ENCODE peak calls at places on chromosomes 13 and 19, in four cellular contexts. I, B, C and P are unnamed samples.
A peak's percentile ranks its signal among the peaks of the same experiment; 100 is the strongest.

GRCh38 chr19:8302357-8302691 is 5.8 kb downstream of the CD320 start:
- DNase-seq in B (no peak), I (no peak), C (no peak), P (no peak)

GRCh38 chr19:50358483-50359431 is 6.7 kb downstream of the NAPSA start:
- DNase-seq in I (peak; percentile 71), B (peak; percentile 27), C (peak; percentile 78), P (peak; percentile 84)

GRCh38 chr19:10855879-10856522 is 7.8 kb downstream of the C19orf38 start:
- DNase-seq in C (no peak), I (no peak), B (no peak), P (peak; percentile 43)

GRCh38 chr19:39444598-39445257 is 654 bp upstream of the SUPT5H start:
- DNase-seq in B (no peak), I (peak; percentile 89), C (no peak), P (no peak)

GRCh38 chr19:17466487-17466850 is 3.9 kb upstream of the SLC27A1 start:
- DNase-seq in C (no peak), I (no peak), B (no peak), P (no peak)

GRCh38 chr13:84574851-84575250 is 692.6 kb upstream of the SLITRK1 start:
- DNase-seq in C (no peak), I (no peak), B (no peak), P (no peak)

GRCh38 chr19:2607712-2608601 is 94.5 kb downstream of the GNG7 start:
- DNase-seq in B (no peak), C (peak; percentile 76), I (no peak), P (no peak)

GRCh38 chr13:110361365-110361911 is 54.4 kb downstream of the COL4A2 start:
- DNase-seq in C (no peak), I (no peak), B (no peak), P (peak; percentile 57)

GRCh38 chr19:30362156-30362754 is 9.9 kb upstream of the ZNF536 start:
- DNase-seq in C (no peak), B (no peak), I (no peak), P (no peak)

GRCh38 chr13:50690020-50690419 is 153.5 kb downstream of the DLEU7 start:
- DNase-seq in B (no peak), I (no peak), C (no peak), P (no peak)

GRCh38 chr13:39879286-39880035 is 224.0 kb downstream of the COG6 start:
- DNase-seq in B (no peak), I (no peak), C (no peak), P (no peak)

GRCh38 chr13:99057310-99057975 is 79.6 kb upstream of the DOCK9 start:
- DNase-seq in B (no peak), I (no peak), C (no peak), P (peak; percentile 64)

GRCh38 chr19:51490676-51491075 is 10.9 kb downstream of the SIGLEC12 start:
- DNase-seq in I (no peak), B (no peak), C (no peak), P (no peak)

GRCh38 chr13:66703597-66703996 is 526.5 kb downstream of the PCDH9 start:
- DNase-seq in I (no peak), C (no peak), B (no peak), P (no peak)

GRCh38 chr13:40502236-40502635 is 164.2 kb downstream of the FOXO1 start:
- DNase-seq in B (no peak), I (no peak), C (no peak), P (peak; percentile 32)

GRCh38 chr19:15379996-15380647 is 535 bp upstream of the AKAP8 start:
- DNase-seq in B (no peak), C (no peak), I (no peak), P (peak; percentile 87)

GRCh38 chr19:55620951-55621672 is 3.3 kb downstream of the ZNF784 start:
- DNase-seq in I (no peak), B (no peak), C (no peak), P (no peak)

GRCh38 chr19:53521373-53522202 is 16.4 kb upstream of the ZNF331 start:
- DNase-seq in B (no peak), I (no peak), C (no peak), P (no peak)

GRCh38 chr13:48231080-48231479 is 1.9 kb upstream of the ITM2B start:
- DNase-seq in B (no peak), C (no peak), I (no peak), P (no peak)

GRCh38 chr13:95492044-95492801 is 60.3 kb upstream of the CLDN10 start:
- DNase-seq in B (no peak), I (no peak), C (no peak), P (no peak)

GRCh38 chr19:1665565-1666047 is 13.2 kb upstream of the TCF3 start:
- DNase-seq in B (no peak), C (peak; percentile 58), I (no peak), P (no peak)

GRCh38 chr19:56217039-56217949 is 15.2 kb downstream of the ZSCAN5C start:
- DNase-seq in C (no peak), I (no peak), B (peak; percentile 3), P (peak; percentile 56)

GRCh38 chr13:29640665-29641064 is 45.2 kb upstream of the SLC7A1 start:
- DNase-seq in B (no peak), I (no peak), C (no peak), P (no peak)

GRCh38 chr19:4067396-4068057 is 828 bp upstream of the ZBTB7A start:
- DNase-seq in B (peak; percentile 54), I (no peak), C (peak; percentile 68), P (no peak)

GRCh38 chr19:23056516-23056915 is 53.5 kb upstream of the ZNF728 start:
- DNase-seq in B (no peak), I (no peak), C (no peak), P (peak; percentile 67)

GRCh38 chr19:41997121-41997850 is 3.3 kb upstream of the ATP1A3 start:
- DNase-seq in I (peak; percentile 93), B (peak; percentile 18), C (no peak), P (peak; percentile 51)

GRCh38 chr19:9523885-9524474 is 14.5 kb downstream of the ZNF426 start:
- DNase-seq in I (no peak), C (no peak), B (no peak), P (no peak)

GRCh38 chr19:34274827-34275625 is 20.7 kb downstream of the GARRE1 start:
- DNase-seq in B (no peak), C (no peak), I (no peak), P (peak; percentile 22)

GRCh38 chr13:112760440-112760839 is 70.6 kb downstream of the ATP11A start:
- DNase-seq in C (no peak), B (no peak), I (no peak), P (no peak)

GRCh38 chr13:67200183-67200582 is 30.0 kb downstream of the PCDH9 start:
- DNase-seq in C (no peak), I (no peak), B (no peak), P (no peak)

GRCh38 chr13:48730971-48731658 is 77.4 kb downstream of the CYSLTR2 start:
- DNase-seq in B (no peak), C (no peak), I (no peak), P (no peak)

GRCh38 chr13:108734676-108735075 is 105.3 kb downstream of the MYO16 start:
- DNase-seq in I (no peak), B (no peak), C (no peak), P (no peak)

GRCh38 chr19:1860133-1860775 is 3.1 kb downstream of the KLF16 start:
- DNase-seq in C (no peak), I (peak; percentile 29), B (peak; percentile 56), P (peak; percentile 87)